ENCODE peak calls at places on chromosomes 3 and 15, in four cellular contexts. U is HepG2, B is GM23338, V is GM12878. H is an unnamed sample.
A peak's percentile ranks its signal among the peaks of the same experiment; 100 is the strongest.

GRCh38 chr3:7456376-7456775 is 595.5 kb downstream of the GRM7 start:
- DNase-seq in V (no peak), B (no peak), U (no peak), H (no peak)

GRCh38 chr15:95446854-95447253 is 883.6 kb upstream of the NR2F2 start:
- DNase-seq in B (no peak), U (no peak), V (peak; percentile 52), H (no peak)

GRCh38 chr3:111595239-111595638 is at the start of gene ZBED2:
- DNase-seq in B (no peak), U (no peak), V (no peak), H (no peak)

GRCh38 chr15:62212746-62213145 is 47.7 kb upstream of the C2CD4B start:
- DNase-seq in B (no peak), U (no peak), V (no peak), H (no peak)

GRCh38 chr15:52463638-52464037 is 65.0 kb downstream of the MYO5A start:
- DNase-seq in U (no peak), B (no peak), V (no peak), H (no peak)

GRCh38 chr3:193176690-193177089 is 64.3 kb upstream of the PLAAT1 start:
- DNase-seq in U (no peak), V (no peak), B (no peak), H (no peak)

GRCh38 chr3:122618614-122619013 is 41.2 kb downstream of the PARP15 start:
- DNase-seq in U (no peak), B (peak; percentile 33), V (no peak), H (no peak)

GRCh38 chr3:25448750-25449684 is 21.0 kb downstream of the RARB start:
- DNase-seq in V (no peak), B (no peak), U (peak; percentile 20), H (no peak)

GRCh38 chr15:58398053-58398452 is 33.7 kb upstream of the LIPC start:
- DNase-seq in V (no peak), B (no peak), U (no peak), H (no peak)

GRCh38 chr15:39228889-39229288 is 352.0 kb upstream of the THBS1 start:
- DNase-seq in V (no peak), U (no peak), B (no peak), H (no peak)

GRCh38 chr3:120437559-120437958 is 13.2 kb downstream of the FSTL1 start:
- DNase-seq in U (no peak), B (no peak), V (no peak), H (no peak)

GRCh38 chr3:136152176-136152843 is 43.8 kb downstream of the MSL2 start:
- DNase-seq in B (no peak), V (no peak), U (no peak), H (no peak)
- TF ChIP-seq CREB1 in B (no peak), V (no peak), U (no peak), H (no peak)

GRCh38 chr15:66720206-66721010 is 18.4 kb downstream of the SMAD6 start:
- DNase-seq in B (no peak), V (no peak), U (no peak), H (no peak)
- TF ChIP-seq CREB1 in B (no peak), V (no peak), U (no peak), H (no peak)

GRCh38 chr15:88617031-88617722 is 4.0 kb upstream of the AEN start:
- DNase-seq in V (no peak), U (no peak), B (no peak), H (no peak)

GRCh38 chr15:88618686-88619085 is 2.5 kb upstream of the AEN start:
- DNase-seq in V (no peak), B (no peak), U (no peak), H (no peak)

GRCh38 chr15:88616240-88616639 is 4.9 kb upstream of the AEN start:
- DNase-seq in B (no peak), U (no peak), V (no peak), H (no peak)

GRCh38 chr15:88619796-88620195 is 1.3 kb upstream of the AEN start:
- DNase-seq in B (peak; percentile 44), U (no peak), V (no peak), H (no peak)

DNA sequence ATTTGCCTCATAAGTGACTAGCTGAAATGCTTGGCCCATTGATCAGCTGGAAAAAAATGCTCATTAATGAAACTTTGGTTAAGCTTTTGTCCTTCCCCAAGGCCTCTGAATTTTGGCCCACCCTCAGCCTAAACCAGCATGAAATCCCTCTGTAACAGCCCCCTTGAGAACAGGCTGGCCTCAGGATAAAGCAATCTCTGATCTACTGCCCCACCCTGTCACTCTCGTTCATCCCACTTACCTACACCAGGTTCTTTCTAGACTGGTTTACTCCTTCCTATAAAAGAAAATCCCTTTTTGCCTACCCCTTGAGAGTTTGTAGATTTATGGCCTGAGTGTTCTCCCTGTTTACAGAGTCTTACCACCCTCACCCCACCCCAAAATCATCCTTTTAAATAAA is 3.4 kb upstream of the AEN start:
- DNase-seq in U (no peak), V (no peak), B (no peak), H (no peak)
- TF ChIP-seq CREB1 in U (no peak), V (no peak), B (no peak), H (no peak)

GRCh38 chr3:195060531-195061385 is 210.2 kb downstream of the XXYLT1 start:
- DNase-seq in U (no peak), V (no peak), B (no peak), H (no peak)

GRCh38 chr3:195058311-195059005 is 212.5 kb downstream of the XXYLT1 start:
- DNase-seq in V (no peak), U (no peak), B (no peak), H (no peak)

GRCh38 chr3:195060217-195060481 is 210.8 kb downstream of the XXYLT1 start:
- DNase-seq in V (no peak), B (no peak), U (no peak), H (no peak)

GRCh38 chr3:195059006-195059350 is 212.0 kb downstream of the XXYLT1 start:
- DNase-seq in B (no peak), V (no peak), U (no peak), H (no peak)

DNA sequence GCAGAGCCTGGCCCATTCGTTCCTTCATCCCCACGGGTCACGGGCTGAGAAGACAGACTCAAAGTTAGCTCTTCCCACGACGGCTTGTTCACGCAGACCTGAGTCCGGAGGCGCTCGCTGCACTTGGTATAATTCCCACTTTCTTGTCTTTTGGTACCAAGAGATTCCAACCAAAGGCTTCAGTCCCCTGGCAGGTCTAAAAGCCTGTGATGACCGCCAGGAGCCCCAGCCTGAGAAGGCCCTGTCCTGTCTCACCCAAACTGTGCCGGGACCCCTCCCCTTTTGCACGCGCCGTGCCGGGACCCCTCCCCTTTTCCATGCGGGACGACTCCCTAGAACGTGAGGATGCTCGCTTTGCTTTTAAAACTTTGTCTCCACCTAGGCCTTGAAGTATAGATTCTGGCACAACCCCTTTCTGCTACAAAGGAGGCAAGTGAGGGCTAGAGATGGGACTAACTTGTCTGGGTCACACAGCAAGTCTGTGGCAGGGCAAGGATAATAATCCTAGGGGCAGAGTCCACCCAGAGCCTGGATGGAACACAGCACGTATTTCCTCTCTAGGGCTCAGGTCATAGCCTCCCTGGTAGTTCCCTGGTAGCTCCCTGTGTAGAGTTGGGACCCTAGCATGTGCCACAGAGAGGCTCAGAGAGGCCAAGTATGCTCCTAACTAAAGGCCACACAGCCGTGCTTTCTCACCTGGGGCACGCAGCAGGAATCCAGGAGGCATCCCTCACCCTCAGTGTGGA is 211.3 kb downstream of the XXYLT1 start:
- DNase-seq in V (no peak), U (peak; percentile 34), B (no peak), H (no peak)
- TF ChIP-seq CREB1 in V (no peak), U (no peak), B (no peak), H (no peak)

GRCh38 chr15:75049392-75049791 is 26.0 kb downstream of the PPCDC start:
- DNase-seq in B (no peak), U (no peak), V (no peak), H (no peak)
- TF ChIP-seq CREB1 in B (no peak), U (no peak), V (no peak), H (no peak)

H was measured in WTC11.